ENCODE peak calls at places on chromosomes 5 and 9, in eight cellular contexts. X is HepG2, Y is adipocyte, Z is brain microvascular endothelial cell, H is A549, P is transverse colon, D is IMR-90, A is cardiac fibroblast. F is an unnamed sample.

GRCh38 chr9:25648116-25648515 is 30.1 kb downstream of the TUSC1 start:
- DNase-seq in X (no peak), A (no peak), Z (no peak), H (no peak), P (no peak), D (no peak), Y (no peak), F (no peak)

GRCh38 chr9:135186248-135187164 is 99.0 kb downstream of the OLFM1 start:
- DNase-seq in A (no peak), D (no peak), P (no peak), Z (no peak), Y (no peak), H (no peak), X (no peak), F (no peak)

GRCh38 chr5:24401767-24402166 is 243.0 kb downstream of the CDH10 start:
- DNase-seq in Y (no peak), H (peak), D (no peak), P (no peak), Z (peak), A (peak), X (no peak), F (no peak)

GRCh38 chr9:34592895-34593601 is 3.5 kb upstream of the CNTFR start:
- DNase-seq in Z (no peak), Y (peak), P (peak), A (no peak), D (no peak), X (no peak), H (no peak), F (no peak)

GRCh38 chr5:163564321-163564924 is 59.0 kb downstream of the MAT2B start:
- DNase-seq in Z (peak), A (peak), X (peak), H (peak), P (peak), Y (peak), D (peak), F (peak)

GRCh38 chr9:125961037-125961436 is 213.9 kb downstream of the PBX3 start:
- DNase-seq in D (no peak), P (no peak), A (no peak), X (no peak), H (no peak), Y (no peak), Z (no peak), F (peak)

GRCh38 chr5:77697692-77698091 is 59.2 kb upstream of the OTP start:
- DNase-seq in D (no peak), H (no peak), A (no peak), Z (no peak), Y (no peak), X (no peak), P (no peak), F (no peak)

GRCh38 chr9:21995652-21996275 is 1.2 kb downstream of the CDKN2B-AS1 start:
- DNase-seq in H (no peak), X (no peak), Z (no peak), A (peak), P (peak), D (peak), Y (peak), F (no peak)

GRCh38 chr5:53022889-53023511 is 33.8 kb downstream of the ITGA2 start:
- DNase-seq in D (no peak), Y (no peak), A (no peak), Z (no peak), X (no peak), P (no peak), H (no peak), F (no peak)

GRCh38 chr5:110441035-110441434 is 285.4 kb downstream of the TMEM232 start:
- DNase-seq in X (peak), Y (peak), A (peak), D (peak), H (peak), P (no peak), Z (peak), F (peak)

GRCh38 chr5:141211-141610 is 49.2 kb downstream of the PLEKHG4B start:
- DNase-seq in A (no peak), D (no peak), Z (no peak), P (no peak), H (no peak), X (no peak), Y (no peak), F (no peak)

GRCh38 chr5:114062940-114063867 is 298.7 kb upstream of the KCNN2 start:
- DNase-seq in Z (no peak), X (no peak), P (no peak), Y (peak), D (peak), H (no peak), A (no peak), F (no peak)

GRCh38 chr9:35910613-35911488 is 1.6 kb downstream of the SPAAR start:
- DNase-seq in A (peak), D (peak), X (peak), H (peak), Y (peak), P (peak), Z (peak), F (no peak)

GRCh38 chr9:35909274-35909673 is at the start of gene SPAAR:
- DNase-seq in Z (no peak), P (no peak), Y (no peak), D (no peak), A (no peak), H (no peak), X (no peak), F (no peak)

GRCh38 chr9:35912791-35913400 is 3.6 kb downstream of the SPAAR start:
- DNase-seq in Y (no peak), D (no peak), P (no peak), X (no peak), H (no peak), Z (no peak), A (no peak), F (no peak)

GRCh38 chr9:35909687-35910612 is 660 bp downstream of the SPAAR start:
- DNase-seq in Z (no peak), Y (no peak), P (no peak), X (no peak), A (peak), H (no peak), D (no peak), F (no peak)

GRCh38 chr9:35911690-35912089 is 2.4 kb downstream of the SPAAR start:
- DNase-seq in X (no peak), P (no peak), Y (no peak), H (no peak), A (no peak), D (no peak), Z (no peak), F (no peak)
- H3K4me3 ChIP-seq in X (no peak), P (no peak), Y (no peak), H (no peak), A (no peak), D (no peak), Z (no peak), F (no peak)

GRCh38 chr5:71629950-71630349 is 42.8 kb downstream of the MCCC2 start:
- DNase-seq in H (no peak), Y (no peak), D (no peak), P (no peak), A (no peak), X (no peak), Z (no peak), F (no peak)
- H3K4me3 ChIP-seq in H (no peak), Y (no peak), D (no peak), P (no peak), A (no peak), X (no peak), Z (no peak), F (no peak)

DNA sequence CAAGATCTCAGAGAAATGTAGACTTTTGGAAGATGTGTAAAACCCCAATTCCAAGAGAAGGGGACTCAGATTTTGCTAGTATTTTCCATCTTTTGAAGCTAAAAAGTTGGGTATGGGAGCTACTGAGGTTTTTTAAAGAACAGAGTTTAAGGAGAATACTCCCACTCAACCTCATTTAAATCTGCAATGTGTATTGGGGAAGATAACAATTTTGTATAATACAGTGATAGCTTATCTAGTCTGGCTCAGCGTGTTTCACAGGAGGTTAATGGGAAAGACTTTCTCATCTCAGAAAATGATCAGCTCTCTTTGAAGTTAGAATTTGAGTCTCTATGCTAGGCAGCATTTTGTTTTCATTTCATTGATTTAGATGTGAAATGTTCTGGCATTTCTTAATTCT is 15.6 kb upstream of the TNFSF8 start:
- DNase-seq in P (no peak), H (no peak), Z (no peak), Y (no peak), A (no peak), D (no peak), X (no peak), F (no peak)
- H3K4me3 ChIP-seq in P (no peak), H (no peak), Z (no peak), Y (no peak), A (no peak), D (no peak), X (no peak), F (no peak)

GRCh38 chr5:15645776-15646175 is 145.8 kb downstream of the FBXL7 start:
- DNase-seq in A (no peak), X (no peak), Z (no peak), D (no peak), H (no peak), Y (no peak), P (no peak), F (no peak)

GRCh38 chr5:15647251-15647650 is 147.3 kb downstream of the FBXL7 start:
- DNase-seq in P (no peak), Z (no peak), A (no peak), D (no peak), H (no peak), Y (no peak), X (no peak), F (no peak)

GRCh38 chr5:15643731-15644130 is 143.8 kb downstream of the FBXL7 start:
- DNase-seq in Z (no peak), Y (no peak), D (no peak), A (no peak), H (no peak), X (no peak), P (no peak), F (no peak)

GRCh38 chr5:15646351-15646750 is 146.4 kb downstream of the FBXL7 start:
- DNase-seq in P (no peak), Y (peak), D (no peak), A (no peak), Z (no peak), X (no peak), H (no peak), F (no peak)

GRCh38 chr5:15645376-15645775 is 145.4 kb downstream of the FBXL7 start:
- DNase-seq in X (no peak), Y (peak), D (peak), H (no peak), P (no peak), A (peak), Z (peak), F (no peak)
- H3K4me3 ChIP-seq in X (no peak), Y (no peak), D (no peak), H (no peak), P (no peak), A (no peak), Z (no peak), F (no peak)

GRCh38 chr5:13843181-13843846 is 101.2 kb downstream of the DNAH5 start:
- DNase-seq in A (no peak), H (no peak), Z (no peak), X (no peak), D (no peak), P (no peak), Y (no peak), F (no peak)
- H3K4me3 ChIP-seq in A (no peak), H (no peak), Z (no peak), X (no peak), D (no peak), P (no peak), Y (no peak), F (no peak)

GRCh38 chr9:79255681-79256080 is 316.1 kb upstream of the TLE4 start:
- DNase-seq in Y (no peak), P (no peak), H (no peak), D (no peak), Z (no peak), A (no peak), X (no peak), F (no peak)

GRCh38 chr9:79257215-79257614 is 314.6 kb upstream of the TLE4 start:
- DNase-seq in A (no peak), X (no peak), Z (no peak), P (no peak), Y (no peak), D (no peak), H (no peak), F (peak)

GRCh38 chr9:79257671-79258410 is 313.9 kb upstream of the TLE4 start:
- DNase-seq in H (no peak), X (no peak), Y (no peak), P (no peak), Z (no peak), D (no peak), A (no peak), F (peak)

GRCh38 chr9:79254900-79255651 is 316.7 kb upstream of the TLE4 start:
- DNase-seq in H (peak), D (peak), Z (no peak), Y (no peak), A (no peak), P (no peak), X (no peak), F (no peak)

GRCh38 chr9:79256691-79257213 is 315.0 kb upstream of the TLE4 start:
- DNase-seq in H (no peak), Y (no peak), Z (no peak), P (peak), X (no peak), A (peak), D (peak), F (peak)
- H3K4me3 ChIP-seq in H (no peak), Y (no peak), Z (peak), P (no peak), X (no peak), A (no peak), D (no peak), F (peak)

GRCh38 chr9:109120204-109120789 is 550 bp upstream of the TMEM245 start:
- DNase-seq in X (no peak), A (no peak), P (no peak), Y (no peak), D (no peak), Z (no peak), H (no peak), F (no peak)
- H3K4me3 ChIP-seq in X (peak), A (no peak), P (no peak), Y (peak), D (no peak), Z (no peak), H (peak), F (no peak)

DNA sequence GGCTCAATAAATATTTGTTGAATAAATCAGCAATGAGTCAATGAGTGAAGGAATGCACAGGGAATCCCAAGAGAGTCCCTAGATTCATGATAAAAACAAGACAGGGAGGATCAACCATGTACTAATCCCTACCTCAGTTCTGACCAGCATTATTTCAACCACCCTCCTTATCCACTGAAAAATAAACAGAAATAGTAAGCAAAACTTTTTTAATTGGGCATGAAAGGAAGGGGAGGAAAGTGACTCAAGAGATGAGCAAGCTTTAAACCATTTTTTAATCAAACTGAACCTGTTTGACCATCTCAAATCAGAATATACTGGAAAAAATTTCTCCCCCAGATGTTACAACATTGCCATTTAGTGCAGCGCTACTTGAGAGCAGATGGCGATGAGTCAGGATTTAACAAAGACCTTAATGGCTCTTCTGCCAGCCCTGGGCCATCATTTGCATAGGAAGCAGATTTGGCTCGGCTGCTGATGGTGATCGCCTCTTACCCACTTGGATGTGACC is 194.8 kb upstream of the SLC30A5 start:
- DNase-seq in P (no peak), A (peak), Z (peak), D (peak), Y (peak), X (no peak), H (no peak), F (peak)
- H3K4me3 ChIP-seq in P (no peak), A (no peak), Z (no peak), D (no peak), Y (peak), X (no peak), H (no peak), F (no peak)